ENCODE peak calls at places on chromosomes 6 and 20, in five cellular contexts. One of them, this sample, is unnamed. For H3K27me3 and H3K36me3, the result is how much of the 10 kb centered on the place peaks cover.

GRCh38 chr6:108673602-108674001 is 112.9 kb downstream of the FOXO3 start:
- DNase-seq in CD4-positive, alpha-beta memory T cell: no peak
- DNase-seq in heart right ventricle: no peak
- DNase-seq in PC-9: peak
- DNase-seq in neuronal stem cell: no peak
- DNase-seq in this sample: no peak

GRCh38 chr6:134431306-134431919 is 113.5 kb upstream of the SGK1 start:
- DNase-seq in CD4-positive, alpha-beta memory T cell: no peak
- DNase-seq in heart right ventricle: no peak
- DNase-seq in PC-9: no peak
- DNase-seq in neuronal stem cell: no peak
- DNase-seq in this sample: no peak

GRCh38 chr6:46390153-46390876 is 100.9 kb downstream of the RCAN2 start:
- DNase-seq in CD4-positive, alpha-beta memory T cell: no peak
- DNase-seq in heart right ventricle: no peak
- DNase-seq in PC-9: no peak
- DNase-seq in neuronal stem cell: no peak
- DNase-seq in this sample: no peak

GRCh38 chr6:166559211-166559610 is 27.3 kb downstream of the RAMACL start:
- DNase-seq in CD4-positive, alpha-beta memory T cell: no peak
- DNase-seq in heart right ventricle: no peak
- DNase-seq in PC-9: no peak
- DNase-seq in neuronal stem cell: no peak
- DNase-seq in this sample: no peak

GRCh38 chr6:37372116-37372515 is 18.3 kb downstream of the RNF8 start:
- DNase-seq in CD4-positive, alpha-beta memory T cell: no peak
- DNase-seq in heart right ventricle: no peak
- DNase-seq in PC-9: no peak
- DNase-seq in neuronal stem cell: no peak
- DNase-seq in this sample: no peak

GRCh38 chr20:24648481-24648880 is 179.1 kb downstream of the SYNDIG1 start:
- DNase-seq in CD4-positive, alpha-beta memory T cell: no peak
- DNase-seq in heart right ventricle: no peak
- DNase-seq in PC-9: no peak
- DNase-seq in neuronal stem cell: no peak
- DNase-seq in this sample: no peak

GRCh38 chr6:56693246-56693607 is 50.5 kb upstream of the DST start:
- DNase-seq in CD4-positive, alpha-beta memory T cell: no peak
- DNase-seq in heart right ventricle: peak
- DNase-seq in PC-9: no peak
- DNase-seq in neuronal stem cell: no peak
- DNase-seq in this sample: peak

GRCh38 chr6:72783667-72784066 is 161.8 kb downstream of the KCNQ5 start:
- DNase-seq in CD4-positive, alpha-beta memory T cell: no peak
- DNase-seq in heart right ventricle: no peak
- DNase-seq in PC-9: no peak
- DNase-seq in neuronal stem cell: no peak
- DNase-seq in this sample: no peak

GRCh38 chr20:10376271-10377075 is 57.5 kb downstream of the MKKS start:
- DNase-seq in CD4-positive, alpha-beta memory T cell: no peak
- DNase-seq in heart right ventricle: no peak
- DNase-seq in PC-9: no peak
- DNase-seq in neuronal stem cell: no peak
- DNase-seq in this sample: no peak

GRCh38 chr6:17600527-17601388 is 656 bp downstream of the FAM8A1 start:
- DNase-seq in CD4-positive, alpha-beta memory T cell: peak
- DNase-seq in heart right ventricle: peak
- DNase-seq in PC-9: no peak
- DNase-seq in neuronal stem cell: peak
- DNase-seq in this sample: peak

GRCh38 chr6:107102414-107102805 is 12.9 kb downstream of the BEND3 start:
- DNase-seq in CD4-positive, alpha-beta memory T cell: no peak
- DNase-seq in heart right ventricle: no peak
- DNase-seq in PC-9: no peak
- DNase-seq in neuronal stem cell: no peak
- DNase-seq in this sample: no peak

GRCh38 chr20:56504373-56505005 is 20.1 kb upstream of the FAM209A start:
- DNase-seq in CD4-positive, alpha-beta memory T cell: no peak
- DNase-seq in heart right ventricle: no peak
- DNase-seq in PC-9: no peak
- DNase-seq in neuronal stem cell: no peak
- DNase-seq in this sample: no peak

GRCh38 chr6:138815797-138816528 is 20.1 kb downstream of the ECT2L start:
- DNase-seq in CD4-positive, alpha-beta memory T cell: no peak
- DNase-seq in heart right ventricle: no peak
- DNase-seq in PC-9: peak
- DNase-seq in neuronal stem cell: peak
- DNase-seq in this sample: no peak

GRCh38 chr6:70590387-70590786 is 23.7 kb downstream of the SDHAF4 start:
- DNase-seq in CD4-positive, alpha-beta memory T cell: no peak
- DNase-seq in heart right ventricle: no peak
- DNase-seq in PC-9: peak
- DNase-seq in neuronal stem cell: no peak
- DNase-seq in this sample: no peak

GRCh38 chr6:127186889-127187288 is 68.4 kb downstream of the RSPO3 start:
- DNase-seq in CD4-positive, alpha-beta memory T cell: no peak
- DNase-seq in heart right ventricle: peak
- DNase-seq in PC-9: no peak
- DNase-seq in neuronal stem cell: no peak
- DNase-seq in this sample: no peak

GRCh38 chr20:9460518-9460917 is 53.9 kb upstream of the LAMP5 start:
- DNase-seq in CD4-positive, alpha-beta memory T cell: no peak
- DNase-seq in heart right ventricle: no peak
- DNase-seq in PC-9: no peak
- DNase-seq in neuronal stem cell: no peak
- DNase-seq in this sample: no peak

GRCh38 chr6:99349620-99350141 is at the start of gene FAXC:
- DNase-seq in CD4-positive, alpha-beta memory T cell: no peak
- DNase-seq in heart right ventricle: peak
- DNase-seq in PC-9: peak
- DNase-seq in neuronal stem cell: peak
- DNase-seq in this sample: peak

GRCh38 chr6:4253604-4254211 is 118.3 kb upstream of the ECI2 start:
- DNase-seq in CD4-positive, alpha-beta memory T cell: no peak
- DNase-seq in heart right ventricle: peak
- DNase-seq in PC-9: no peak
- DNase-seq in neuronal stem cell: no peak
- DNase-seq in this sample: no peak

DNA sequence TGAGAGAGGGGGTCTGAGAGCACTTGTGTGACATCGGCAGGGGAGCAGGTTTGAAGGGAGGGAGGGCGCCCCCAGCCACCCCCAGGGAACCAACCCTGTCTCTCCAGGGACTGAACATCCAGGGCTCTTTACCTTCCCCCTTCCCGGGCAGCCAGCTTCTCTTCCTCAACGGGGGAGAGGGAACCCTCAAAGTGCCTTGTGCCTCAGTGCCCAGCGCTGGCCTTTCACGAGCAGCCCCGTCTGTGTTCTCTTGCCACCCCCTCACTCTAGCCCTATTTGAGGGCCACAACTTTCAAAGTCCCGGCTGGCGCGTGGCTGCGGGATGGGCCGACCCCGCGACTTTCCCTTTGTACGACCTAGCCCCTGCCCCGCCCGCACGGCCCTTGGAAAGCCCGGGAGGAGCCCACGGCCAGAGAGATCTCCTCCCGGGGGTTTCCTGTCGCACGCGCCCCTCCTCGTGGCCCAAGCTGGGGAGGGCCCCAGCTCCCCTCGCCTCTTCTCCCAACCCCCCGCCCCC is 608 bp downstream of the SCRT2 start:
- DNase-seq in CD4-positive, alpha-beta memory T cell: no peak
- DNase-seq in heart right ventricle: no peak
- DNase-seq in PC-9: peak
- DNase-seq in neuronal stem cell: no peak
- DNase-seq in this sample: no peak
- H3K27me3 ChIP-seq in CD4-positive, alpha-beta memory T cell: under half
- H3K27me3 ChIP-seq in heart right ventricle: under half
- H3K27me3 ChIP-seq in PC-9: half or more
- H3K27me3 ChIP-seq in neuronal stem cell: under half
- H3K27me3 ChIP-seq in this sample: under half

GRCh38 chr6:33786736-33787135 is 2.2 kb downstream of the LEMD2 start:
- DNase-seq in CD4-positive, alpha-beta memory T cell: no peak
- DNase-seq in heart right ventricle: no peak
- DNase-seq in PC-9: no peak
- DNase-seq in neuronal stem cell: no peak
- DNase-seq in this sample: no peak
- H3K36me3 ChIP-seq in CD4-positive, alpha-beta memory T cell: under half
- H3K36me3 ChIP-seq in heart right ventricle: under half
- H3K36me3 ChIP-seq in PC-9: under half
- H3K36me3 ChIP-seq in neuronal stem cell: half or more
- H3K36me3 ChIP-seq in this sample: under half

DNA sequence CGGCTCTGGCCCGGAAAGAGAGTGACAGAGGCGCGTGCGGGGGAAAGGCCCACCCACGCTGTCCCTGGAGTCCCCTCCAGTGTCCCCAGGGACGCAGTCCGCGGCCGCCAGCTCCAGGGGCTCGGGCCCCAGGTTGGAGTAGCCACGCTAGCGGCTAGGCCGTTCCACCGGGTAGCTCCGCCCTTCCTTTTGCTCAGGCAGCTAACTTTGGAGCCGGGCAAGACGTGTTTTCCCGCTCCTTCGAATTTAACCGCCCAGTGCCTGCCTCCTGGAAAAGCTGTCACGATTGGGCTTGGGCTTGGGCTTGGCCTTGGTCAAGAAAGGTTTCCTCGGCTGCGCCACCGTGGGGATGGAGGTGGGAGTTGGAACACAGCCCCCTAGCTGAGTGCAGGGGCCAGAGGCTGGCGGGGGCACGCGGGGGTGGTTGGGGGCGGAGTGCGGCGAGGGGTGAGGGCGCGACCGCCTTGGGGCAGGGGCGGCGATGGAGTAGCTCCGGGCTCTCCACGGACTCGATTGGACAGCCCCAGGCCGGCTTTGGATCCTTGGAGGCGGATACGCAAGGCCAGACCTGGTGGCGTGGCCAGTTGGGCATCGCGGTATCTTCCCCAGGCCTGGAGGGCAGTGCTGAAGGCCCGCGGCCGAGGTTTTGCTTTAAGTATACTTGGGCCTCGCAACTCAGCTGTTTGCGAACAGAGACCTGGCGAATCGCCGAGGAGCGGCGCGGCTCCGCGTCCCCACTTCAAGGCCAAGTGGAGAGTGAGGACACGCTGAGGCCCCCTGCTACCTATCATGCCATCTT is 4.5 kb downstream of the LINC00237 start:
- DNase-seq in CD4-positive, alpha-beta memory T cell: peak
- DNase-seq in heart right ventricle: no peak
- DNase-seq in PC-9: no peak
- DNase-seq in neuronal stem cell: no peak
- DNase-seq in this sample: no peak
- H3K27me3 ChIP-seq in CD4-positive, alpha-beta memory T cell: half or more
- H3K27me3 ChIP-seq in heart right ventricle: half or more
- H3K27me3 ChIP-seq in PC-9: half or more
- H3K27me3 ChIP-seq in neuronal stem cell: under half
- H3K27me3 ChIP-seq in this sample: under half

GRCh38 chr20:58910473-58910872 is 58.0 kb downstream of the GNAS start:
- DNase-seq in CD4-positive, alpha-beta memory T cell: no peak
- DNase-seq in heart right ventricle: no peak
- DNase-seq in PC-9: no peak
- DNase-seq in neuronal stem cell: no peak
- DNase-seq in this sample: no peak
- H3K36me3 ChIP-seq in CD4-positive, alpha-beta memory T cell: under half
- H3K36me3 ChIP-seq in heart right ventricle: under half
- H3K36me3 ChIP-seq in PC-9: half or more
- H3K36me3 ChIP-seq in neuronal stem cell: half or more
- H3K36me3 ChIP-seq in this sample: under half

DNA sequence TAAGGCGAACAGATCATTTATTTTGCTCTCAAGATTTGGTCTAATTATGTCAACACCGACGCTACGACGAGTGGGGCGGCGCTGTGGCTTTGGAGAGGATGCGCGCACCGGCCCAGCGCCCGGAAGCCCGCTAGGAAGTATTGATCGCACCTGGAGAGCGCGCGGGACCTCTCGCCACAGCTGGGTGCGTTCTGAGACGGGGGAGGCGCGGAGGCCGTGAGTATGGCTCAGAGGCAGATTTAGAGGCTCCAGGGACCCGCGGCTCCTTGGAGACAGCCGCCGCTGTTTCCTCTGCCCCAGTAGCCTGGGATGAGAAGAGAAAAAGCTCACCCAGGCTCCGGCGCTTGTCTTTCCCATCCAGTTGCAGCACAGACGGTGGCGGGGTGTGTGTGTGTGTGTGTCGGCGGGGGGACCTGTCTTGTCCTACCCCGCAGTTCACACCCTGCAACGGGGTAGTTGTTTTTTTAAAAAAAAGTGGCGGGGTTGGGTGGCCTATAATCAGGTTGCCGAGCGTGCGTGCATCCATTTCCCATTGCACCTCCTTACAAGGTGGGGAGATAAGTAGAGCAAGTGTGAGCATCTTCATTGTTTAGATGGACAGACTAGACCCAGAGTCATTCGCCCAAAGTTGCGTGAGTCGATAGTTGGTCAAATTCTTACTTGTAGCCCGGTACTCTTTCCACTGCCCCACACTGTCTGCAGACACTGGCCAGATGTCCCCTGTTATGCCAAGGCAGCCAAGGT is 11.2 kb downstream of the TFAP2D start:
- DNase-seq in CD4-positive, alpha-beta memory T cell: no peak
- DNase-seq in heart right ventricle: no peak
- DNase-seq in PC-9: no peak
- DNase-seq in neuronal stem cell: no peak
- DNase-seq in this sample: no peak
- H3K27me3 ChIP-seq in CD4-positive, alpha-beta memory T cell: under half
- H3K27me3 ChIP-seq in heart right ventricle: half or more
- H3K27me3 ChIP-seq in PC-9: under half
- H3K27me3 ChIP-seq in neuronal stem cell: under half
- H3K27me3 ChIP-seq in this sample: under half

DNA sequence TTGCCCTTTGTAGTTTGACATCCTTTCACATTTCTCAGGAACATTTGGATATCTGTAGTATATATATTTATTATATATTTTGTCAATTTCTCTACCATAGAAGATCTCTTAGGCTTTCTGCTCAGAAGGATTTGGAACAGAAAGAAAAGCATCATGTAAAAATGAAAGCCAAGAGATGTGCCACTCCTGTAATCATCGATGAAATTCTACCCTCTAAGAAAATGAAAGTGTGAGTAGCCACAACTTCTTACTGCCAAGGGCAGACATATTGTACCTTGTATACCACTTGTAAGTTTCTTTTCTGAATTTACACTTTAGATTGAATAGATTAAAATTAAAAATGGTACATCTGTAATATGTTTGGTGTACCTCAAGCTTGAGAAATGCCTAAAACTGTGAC is 31.2 kb downstream of the TPX2 start:
- DNase-seq in CD4-positive, alpha-beta memory T cell: no peak
- DNase-seq in heart right ventricle: no peak
- DNase-seq in PC-9: no peak
- DNase-seq in neuronal stem cell: no peak
- DNase-seq in this sample: no peak
- H3K36me3 ChIP-seq in CD4-positive, alpha-beta memory T cell: under half
- H3K36me3 ChIP-seq in heart right ventricle: under half
- H3K36me3 ChIP-seq in PC-9: under half
- H3K36me3 ChIP-seq in neuronal stem cell: half or more
- H3K36me3 ChIP-seq in this sample: under half

This sample was measured in ovary.